ENCODE peak calls at places on chromosomes 3 and 15, in ten cellular contexts. E is esophagus squamous epithelium; M is activated CD4-positive, alpha-beta T cell treated with anti-CD3 and anti-CD28 coated beads for 36 hours; G is Karpas-422; P is small intestine; O is hypothalamus; U is EL; F is nephron progenitor cell; W is posterior cingulate gyrus; S is stimulated activated CD4-positive, alpha-beta T cell treated with anti-CD3 and anti-CD28 coated beads, TNF-alpha, amount 100 ng/mL, for 24 hours. R is an unnamed sample.
A peak's percentile ranks its signal among the peaks of the same experiment; 100 is the strongest.

GRCh38 chr3:190041333-190042041 is 79.2 kb downstream of the P3H2 start:
- DNase-seq in E (no peak), M (no peak), G (no peak), P (no peak), O (no peak), U (no peak), F (no peak), W (no peak), S (no peak), R (peak; percentile 31)

GRCh38 chr3:87120850-87121249 is 106.3 kb upstream of the CHMP2B start:
- DNase-seq in E (no peak), M (no peak), G (no peak), P (no peak), O (no peak), U (no peak), F (no peak), W (no peak), S (no peak), R (peak; percentile 7)

GRCh38 chr3:192259661-192260060 is 467.7 kb downstream of the FGF12 start:
- DNase-seq in E (no peak), M (no peak), G (no peak), P (no peak), O (no peak), U (no peak), F (no peak), W (no peak), S (no peak), R (no peak)

GRCh38 chr3:82745544-82745943 is 984.1 kb upstream of the GBE1 start:
- DNase-seq in E (no peak), M (no peak), G (no peak), P (no peak), O (no peak), U (no peak), F (no peak), W (no peak), S (no peak), R (no peak)

GRCh38 chr3:185539934-185540333 is 12.5 kb downstream of the LIPH start:
- DNase-seq in E (no peak), M (no peak), G (no peak), P (no peak), O (no peak), U (no peak), F (no peak), W (no peak), S (no peak), R (no peak)

GRCh38 chr15:93899817-93900216 is 331.5 kb upstream of the MCTP2 start:
- DNase-seq in E (no peak), M (no peak), G (no peak), P (no peak), O (no peak), U (no peak), F (no peak), W (no peak), S (no peak), R (no peak)

GRCh38 chr15:76286231-76286879 is 24.9 kb downstream of the ETFA start:
- DNase-seq in E (no peak), M (peak; percentile 38), G (no peak), P (peak; percentile 60), O (no peak), U (peak; percentile 9), F (no peak), W (no peak), S (no peak), R (no peak)

GRCh38 chr15:66252411-66253295 is 897 bp downstream of the MEGF11 start:
- DNase-seq in E (no peak), M (peak; percentile 73), G (no peak), P (peak; percentile 46), O (no peak), U (peak; percentile 52), F (peak; percentile 82), W (peak; percentile 50), S (peak; percentile 13), R (peak; percentile 93)

GRCh38 chr3:86785381-86785780 is 205.6 kb downstream of the VGLL3 start:
- DNase-seq in E (no peak), M (no peak), G (no peak), P (no peak), O (no peak), U (peak; percentile 46), F (no peak), W (no peak), S (no peak), R (no peak)

GRCh38 chr15:49644364-49644794 is 23.5 kb downstream of the DTWD1 start:
- DNase-seq in E (no peak), M (no peak), G (no peak), P (no peak), O (no peak), U (peak; percentile 43), F (no peak), W (no peak), S (no peak), R (no peak)

GRCh38 chr3:134065836-134066538 is 36.3 kb upstream of the SLCO2A1 start:
- DNase-seq in E (no peak), M (no peak), G (no peak), P (no peak), O (no peak), U (no peak), F (no peak), W (no peak), S (no peak), R (no peak)

GRCh38 chr15:72167445-72167844 is 30.1 kb downstream of the GRAMD2A start:
- DNase-seq in E (no peak), M (no peak), G (no peak), P (no peak), O (no peak), U (no peak), F (no peak), W (no peak), S (no peak), R (no peak)

GRCh38 chr15:48544816-48545215 is 100.7 kb downstream of the FBN1 start:
- DNase-seq in E (no peak), M (no peak), G (no peak), P (no peak), O (no peak), U (peak; percentile 49), F (no peak), W (no peak), S (no peak), R (no peak)

GRCh38 chr3:38157562-38157961 is 7.8 kb upstream of the OXSR1 start:
- DNase-seq in E (no peak), M (no peak), G (no peak), P (no peak), O (no peak), U (no peak), F (no peak), W (no peak), S (no peak), R (no peak)

GRCh38 chr3:179750720-179751328 is 98.0 kb downstream of the USP13 start:
- DNase-seq in E (no peak), M (peak; percentile 12), G (peak; percentile 47), P (no peak), O (no peak), U (peak; percentile 13), F (no peak), W (no peak), S (no peak), R (no peak)

GRCh38 chr3:10694194-10694593 is 121.8 kb upstream of the SLC6A11 start:
- DNase-seq in E (no peak), M (no peak), G (no peak), P (no peak), O (no peak), U (no peak), F (no peak), W (no peak), S (no peak), R (no peak)

GRCh38 chr3:151085889-151086483 is 522 bp downstream of the MED12L start:
- DNase-seq in E (no peak), M (peak; percentile 45), G (no peak), P (no peak), O (peak; percentile 15), U (peak; percentile 23), F (peak; percentile 65), W (no peak), S (no peak), R (peak; percentile 88)

GRCh38 chr3:142726017-142726416 is 2.2 kb downstream of the TRPC1 start:
- DNase-seq in E (no peak), M (no peak), G (no peak), P (no peak), O (no peak), U (no peak), F (no peak), W (no peak), S (no peak), R (no peak)

GRCh38 chr15:91225728-91226127 is 125.7 kb downstream of the SV2B start:
- DNase-seq in E (no peak), M (no peak), G (no peak), P (no peak), O (no peak), U (no peak), F (no peak), W (no peak), S (no peak), R (no peak)

GRCh38 chr3:141096164-141096563 is 45.0 kb downstream of the SPSB4 start:
- DNase-seq in E (no peak), M (no peak), G (no peak), P (no peak), O (no peak), U (no peak), F (no peak), W (no peak), S (no peak), R (no peak)

GRCh38 chr3:178810173-178810572 is 261.4 kb downstream of the ZMAT3 start:
- DNase-seq in E (no peak), M (no peak), G (no peak), P (no peak), O (no peak), U (no peak), F (no peak), W (no peak), S (no peak), R (no peak)

GRCh38 chr3:73592154-73592877 is 32.4 kb downstream of the PDZRN3 start:
- DNase-seq in E (no peak), M (no peak), G (no peak), P (peak; percentile 33), O (no peak), U (no peak), F (no peak), W (no peak), S (no peak), R (peak; percentile 7)

GRCh38 chr3:125125822-125126245 is 70.0 kb upstream of the HEG1 start:
- DNase-seq in E (no peak), M (peak; percentile 58), G (no peak), P (no peak), O (no peak), U (peak; percentile 99), F (no peak), W (no peak), S (no peak), R (no peak)

GRCh38 chr3:164278550-164278949 is 799.7 kb downstream of the SI start:
- DNase-seq in E (no peak), M (no peak), G (no peak), P (no peak), O (no peak), U (no peak), F (no peak), W (no peak), S (no peak), R (no peak)

GRCh38 chr3:188037965-188038581 is 115.9 kb upstream of the LPP start:
- DNase-seq in E (no peak), M (no peak), G (no peak), P (peak; percentile 84), O (no peak), U (peak; percentile 49), F (no peak), W (no peak), S (no peak), R (no peak)

GRCh38 chr3:182740710-182741109 is 52.6 kb upstream of the ATP11B start:
- DNase-seq in E (no peak), M (no peak), G (no peak), P (peak; percentile 84), O (no peak), U (no peak), F (no peak), W (no peak), S (no peak), R (no peak)

GRCh38 chr3:52498134-52499054 is 3.3 kb downstream of the STAB1 start:
- DNase-seq in E (no peak), M (no peak), G (no peak), P (no peak), O (no peak), U (peak; percentile 50), F (no peak), W (peak; percentile 40), S (no peak), R (no peak)

GRCh38 chr3:105152987-105153386 is 213.7 kb upstream of the ALCAM start:
- DNase-seq in E (no peak), M (no peak), G (no peak), P (no peak), O (no peak), U (no peak), F (no peak), W (no peak), S (no peak), R (no peak)